ENCODE peak calls at places on chromosomes 13 and 19, in four cellular contexts. One of them, this sample, is unnamed.

GRCh38 chr19:3440082-3440481 is 40.2 kb downstream of the SMIM24 start:
- DNase-seq in SK-N-SH: peak
- DNase-seq in GM12892: peak
- DNase-seq in H1: no peak
- DNase-seq in this sample: peak

GRCh38 chr19:18426416-18426767 is 7.2 kb downstream of the SSBP4 start:
- DNase-seq in H1: no peak
- DNase-seq in SK-N-SH: no peak
- DNase-seq in GM12892: no peak
- DNase-seq in this sample: no peak

GRCh38 chr13:107370036-107370785 is 802.3 kb upstream of the ARGLU1 start:
- DNase-seq in GM12892: no peak
- DNase-seq in SK-N-SH: no peak
- DNase-seq in H1: no peak
- DNase-seq in this sample: no peak

GRCh38 chr19:13670846-13671245 is 93.5 kb upstream of the MRI1 start:
- DNase-seq in GM12892: no peak
- DNase-seq in SK-N-SH: no peak
- DNase-seq in H1: no peak
- DNase-seq in this sample: no peak

GRCh38 chr13:107554355-107554905 is 660.9 kb downstream of the LIG4 start:
- DNase-seq in GM12892: no peak
- DNase-seq in H1: no peak
- DNase-seq in SK-N-SH: no peak
- DNase-seq in this sample: no peak

GRCh38 chr19:34241513-34242337 is 12.6 kb upstream of the GARRE1 start:
- DNase-seq in H1: peak
- DNase-seq in SK-N-SH: no peak
- DNase-seq in GM12892: no peak
- DNase-seq in this sample: no peak

GRCh38 chr13:99442273-99442895 is 58.9 kb upstream of the TM9SF2 start:
- DNase-seq in GM12892: no peak
- DNase-seq in H1: no peak
- DNase-seq in SK-N-SH: peak
- DNase-seq in this sample: no peak

GRCh38 chr13:44218501-44219240 is 155.0 kb upstream of the SERP2 start:
- DNase-seq in H1: no peak
- DNase-seq in SK-N-SH: no peak
- DNase-seq in GM12892: no peak
- DNase-seq in this sample: no peak

GRCh38 chr13:34108396-34108795 is 290.4 kb downstream of the RFC3 start:
- DNase-seq in H1: no peak
- DNase-seq in GM12892: no peak
- DNase-seq in SK-N-SH: no peak
- DNase-seq in this sample: no peak

GRCh38 chr19:6030214-6030507 is 52.2 kb upstream of the RANBP3 start:
- DNase-seq in H1: no peak
- DNase-seq in SK-N-SH: no peak
- DNase-seq in GM12892: no peak
- DNase-seq in this sample: no peak

GRCh38 chr13:24052547-24052981 is 108.0 kb upstream of the SPATA13 start:
- DNase-seq in GM12892: no peak
- DNase-seq in SK-N-SH: peak
- DNase-seq in H1: no peak
- DNase-seq in this sample: no peak

GRCh38 chr19:16315825-16316505 is 8.7 kb upstream of the KLF2 start:
- DNase-seq in SK-N-SH: no peak
- DNase-seq in GM12892: no peak
- DNase-seq in H1: no peak
- DNase-seq in this sample: no peak

GRCh38 chr19:15288146-15288963 is 44.0 kb downstream of the BRD4 start:
- DNase-seq in H1: no peak
- DNase-seq in SK-N-SH: peak
- DNase-seq in GM12892: no peak
- DNase-seq in this sample: no peak

GRCh38 chr19:43574424-43575155 is 737 bp downstream of the XRCC1 start:
- DNase-seq in H1: no peak
- DNase-seq in GM12892: no peak
- DNase-seq in SK-N-SH: no peak
- DNase-seq in this sample: no peak

GRCh38 chr13:42487221-42487620 is 86.7 kb upstream of the TNFSF11 start:
- DNase-seq in SK-N-SH: no peak
- DNase-seq in H1: no peak
- DNase-seq in GM12892: no peak
- DNase-seq in this sample: no peak

GRCh38 chr19:944171-944567 is 18.3 kb downstream of the ARID3A start:
- DNase-seq in SK-N-SH: peak
- DNase-seq in H1: no peak
- DNase-seq in GM12892: no peak
- DNase-seq in this sample: no peak
- TF ChIP-seq TAF1 in SK-N-SH: no peak
- TF ChIP-seq TAF1 in H1: no peak
- TF ChIP-seq TAF1 in GM12892: no peak
- TF ChIP-seq TAF1 in this sample: no peak

GRCh38 chr13:67410645-67411044 is 180.5 kb upstream of the PCDH9 start:
- DNase-seq in GM12892: no peak
- DNase-seq in SK-N-SH: no peak
- DNase-seq in H1: no peak
- DNase-seq in this sample: no peak

DNA sequence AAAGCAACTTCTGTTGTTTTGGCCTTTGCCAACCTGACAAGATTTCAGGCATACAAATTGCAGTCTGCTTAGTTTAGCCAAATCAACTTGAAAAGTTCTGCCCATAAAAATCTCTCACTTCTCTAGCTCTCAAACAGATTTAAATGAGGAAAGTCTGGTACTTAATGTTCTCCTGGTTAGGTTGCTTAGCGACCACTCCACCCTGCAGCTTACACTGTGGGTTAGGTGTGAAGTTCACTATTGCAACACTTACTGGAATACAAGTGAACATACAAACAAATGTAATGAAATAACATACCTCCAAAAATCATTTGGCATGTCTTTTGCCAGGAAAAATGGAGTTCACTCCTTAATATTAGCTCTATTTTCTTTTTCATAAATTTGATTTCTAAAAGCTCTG is 178.7 kb upstream of the PCDH9 start:
- DNase-seq in H1: no peak
- DNase-seq in GM12892: no peak
- DNase-seq in SK-N-SH: no peak
- DNase-seq in this sample: no peak
- TF ChIP-seq TAF1 in H1: no peak
- TF ChIP-seq TAF1 in GM12892: no peak
- TF ChIP-seq TAF1 in SK-N-SH: no peak
- TF ChIP-seq TAF1 in this sample: no peak

GRCh38 chr19:51136333-51136732 is 5.8 kb upstream of the SIGLEC7 start:
- DNase-seq in SK-N-SH: no peak
- DNase-seq in H1: no peak
- DNase-seq in GM12892: no peak
- DNase-seq in this sample: no peak

GRCh38 chr19:51138549-51138979 is 3.5 kb upstream of the SIGLEC7 start:
- DNase-seq in H1: no peak
- DNase-seq in GM12892: no peak
- DNase-seq in SK-N-SH: no peak
- DNase-seq in this sample: no peak

GRCh38 chr19:51137812-51138425 is 4.2 kb upstream of the SIGLEC7 start:
- DNase-seq in SK-N-SH: no peak
- DNase-seq in GM12892: no peak
- DNase-seq in H1: no peak
- DNase-seq in this sample: no peak

GRCh38 chr19:51135004-51135403 is 7.1 kb upstream of the SIGLEC7 start:
- DNase-seq in H1: no peak
- DNase-seq in SK-N-SH: no peak
- DNase-seq in GM12892: no peak
- DNase-seq in this sample: no peak

GRCh38 chr19:51136891-51137551 is 5.1 kb upstream of the SIGLEC7 start:
- DNase-seq in H1: no peak
- DNase-seq in SK-N-SH: no peak
- DNase-seq in GM12892: no peak
- DNase-seq in this sample: no peak
- TF ChIP-seq TAF1 in H1: no peak
- TF ChIP-seq TAF1 in SK-N-SH: no peak
- TF ChIP-seq TAF1 in GM12892: no peak
- TF ChIP-seq TAF1 in this sample: no peak

GRCh38 chr19:4538601-4538954 is 1.3 kb downstream of the LRG1 start:
- DNase-seq in GM12892: no peak
- DNase-seq in H1: no peak
- DNase-seq in SK-N-SH: no peak
- DNase-seq in this sample: no peak

GRCh38 chr19:4537953-4538600 is 1.8 kb downstream of the LRG1 start:
- DNase-seq in H1: no peak
- DNase-seq in GM12892: no peak
- DNase-seq in SK-N-SH: no peak
- DNase-seq in this sample: no peak

GRCh38 chr19:4539169-4539696 is 603 bp downstream of the LRG1 start:
- DNase-seq in H1: no peak
- DNase-seq in GM12892: no peak
- DNase-seq in SK-N-SH: no peak
- DNase-seq in this sample: no peak

GRCh38 chr19:4534836-4535658 is at the start of gene PLIN5:
- DNase-seq in GM12892: peak
- DNase-seq in H1: peak
- DNase-seq in SK-N-SH: peak
- DNase-seq in this sample: peak

DNA sequence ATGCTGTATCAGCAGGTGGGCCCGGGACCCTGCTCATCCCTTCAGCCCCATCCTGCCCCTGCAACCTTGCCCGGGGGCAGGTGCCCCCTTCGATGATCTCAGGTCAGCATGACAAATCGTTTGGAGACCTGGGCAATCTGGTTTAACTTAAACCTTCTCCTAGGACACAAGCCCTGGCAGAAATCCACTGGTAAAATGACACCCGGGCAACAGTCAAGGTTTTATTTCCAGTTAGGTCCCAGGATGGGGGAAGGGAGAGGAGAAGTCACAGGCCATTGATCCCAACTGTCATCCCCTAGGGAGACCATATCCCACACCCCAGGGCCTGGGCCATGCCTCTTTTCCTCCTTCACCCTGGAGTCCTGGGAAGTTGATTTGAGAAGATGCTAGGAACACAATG is 1.8 kb upstream of the PLIN5 start:
- DNase-seq in H1: no peak
- DNase-seq in GM12892: no peak
- DNase-seq in SK-N-SH: peak
- DNase-seq in this sample: no peak
- TF ChIP-seq TAF1 in H1: no peak
- TF ChIP-seq TAF1 in GM12892: no peak
- TF ChIP-seq TAF1 in SK-N-SH: no peak
- TF ChIP-seq TAF1 in this sample: no peak

GRCh38 chr19:9144920-9145319 is 4.7 kb downstream of the ZNF317 start:
- DNase-seq in GM12892: no peak
- DNase-seq in H1: no peak
- DNase-seq in SK-N-SH: no peak
- DNase-seq in this sample: no peak
- TF ChIP-seq TAF1 in GM12892: no peak
- TF ChIP-seq TAF1 in H1: no peak
- TF ChIP-seq TAF1 in SK-N-SH: no peak
- TF ChIP-seq TAF1 in this sample: no peak

GRCh38 chr13:80215368-80215767 is 125.6 kb downstream of the SPRY2 start:
- DNase-seq in GM12892: no peak
- DNase-seq in SK-N-SH: no peak
- DNase-seq in H1: no peak
- DNase-seq in this sample: no peak
- TF ChIP-seq TAF1 in GM12892: no peak
- TF ChIP-seq TAF1 in SK-N-SH: no peak
- TF ChIP-seq TAF1 in H1: no peak
- TF ChIP-seq TAF1 in this sample: no peak

DNA sequence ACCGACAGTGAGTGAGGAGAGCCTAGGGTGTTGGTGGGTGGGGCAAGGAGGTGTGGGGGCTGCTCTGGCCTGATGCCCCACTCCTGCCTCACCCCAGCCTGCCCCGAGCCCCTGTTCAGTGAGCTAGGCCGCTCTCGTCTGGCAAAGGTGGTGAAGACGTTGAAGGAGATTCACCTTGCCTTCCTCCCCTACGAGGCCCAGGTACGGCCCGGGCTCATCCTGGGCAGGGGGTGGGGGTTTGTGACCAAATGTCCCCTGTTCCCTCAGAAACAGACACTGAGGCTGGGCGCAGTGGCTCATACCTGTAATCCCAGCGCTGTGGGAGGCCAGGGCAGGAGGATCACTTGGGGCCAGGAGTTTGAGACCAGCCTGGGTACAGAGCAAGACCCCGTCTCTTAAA is 3.9 kb downstream of the STXBP2 start:
- DNase-seq in SK-N-SH: no peak
- DNase-seq in H1: no peak
- DNase-seq in GM12892: no peak
- DNase-seq in this sample: no peak
- TF ChIP-seq TAF1 in SK-N-SH: no peak
- TF ChIP-seq TAF1 in H1: no peak
- TF ChIP-seq TAF1 in GM12892: no peak
- TF ChIP-seq TAF1 in this sample: no peak